ENCODE peak calls at places on chromosomes 5 and 9, in eight cellular contexts. O is amniotic stem cell; K is stimulated activated CD4-positive, alpha-beta T cell treated with anti-CD3 and anti-CD28 coated beads, Interleukin-1b, Interleukin-23, amount 100 ng/mL, for 48 hours; J is CD4-positive, alpha-beta T cell; M is heart right ventricle; I is body of pancreas; F is stimulated activated CD8-positive, alpha-beta memory T cell treated with anti-CD3 and anti-CD28 coated beads, Interleukin-7, amount 100 ng/mL, for 24 hours; X is RWPE2. A is an unnamed sample.

GRCh38 chr5:170388818-170389217 is 349 bp downstream of the KCNMB1 start:
- DNase-seq in K (no peak), I (no peak), F (no peak), O (no peak), X (no peak), J (no peak), M (no peak), A (no peak)

GRCh38 chr5:69531010-69531785 is 28.8 kb upstream of the GTF2H2C start:
- DNase-seq in M (no peak), I (peak; percentile 28), K (no peak), X (no peak), F (no peak), O (no peak), J (no peak), A (no peak)

GRCh38 chr9:13027834-13028233 is 251.7 kb downstream of the MPDZ start:
- DNase-seq in X (no peak), F (no peak), K (no peak), I (no peak), O (no peak), M (no peak), J (no peak), A (no peak)

GRCh38 chr9:98024702-98025101 is 31.8 kb upstream of the NANS start:
- DNase-seq in I (no peak), K (no peak), M (no peak), J (no peak), F (no peak), X (no peak), O (no peak), A (no peak)

GRCh38 chr9:128969491-128969890 is 22.0 kb downstream of the NUP188 start:
- DNase-seq in J (no peak), K (no peak), X (no peak), O (no peak), F (no peak), M (no peak), I (no peak), A (no peak)

GRCh38 chr5:57441557-57441956 is 41.1 kb downstream of the ACTBL2 start:
- DNase-seq in K (no peak), X (peak; percentile 71), J (no peak), I (no peak), F (no peak), O (peak; percentile 81), M (no peak), A (no peak)

GRCh38 chr9:128143409-128144238 is 5.6 kb upstream of the LCN2 start:
- DNase-seq in M (no peak), I (no peak), X (no peak), K (no peak), F (no peak), O (no peak), J (no peak), A (no peak)

GRCh38 chr5:93337138-93337537 is 243.9 kb downstream of the NR2F1-AS1 start:
- DNase-seq in I (no peak), K (no peak), J (no peak), M (no peak), F (no peak), X (no peak), O (no peak), A (no peak)

GRCh38 chr9:124831642-124832364 is 21.5 kb upstream of the WDR38 start:
- DNase-seq in X (no peak), J (no peak), O (no peak), F (no peak), I (peak; percentile 81), M (peak; percentile 82), K (no peak), A (no peak)

GRCh38 chr5:65086234-65086886 is 317.6 kb downstream of the CWC27 start:
- DNase-seq in F (no peak), I (no peak), K (no peak), J (no peak), X (no peak), M (no peak), O (no peak), A (no peak)

GRCh38 chr5:953535-954449 is 54.8 kb upstream of the NKD2 start:
- DNase-seq in O (no peak), X (peak; percentile 57), J (no peak), M (no peak), F (no peak), K (no peak), I (no peak), A (no peak)

GRCh38 chr5:14917719-14918118 is 46.1 kb upstream of the ANKH start:
- DNase-seq in I (no peak), J (no peak), K (no peak), O (no peak), X (no peak), F (no peak), M (no peak), A (no peak)

GRCh38 chr5:148912714-148913398 is 86.4 kb downstream of the ADRB2 start:
- DNase-seq in M (no peak), F (no peak), X (peak; percentile 99), I (no peak), K (no peak), J (no peak), O (peak; percentile 93), A (peak; percentile 53)

GRCh38 chr9:18379073-18379811 is 94.7 kb upstream of the ADAMTSL1 start:
- DNase-seq in I (no peak), O (peak; percentile 62), J (no peak), K (no peak), X (no peak), F (no peak), M (no peak), A (no peak)

GRCh38 chr9:24118170-24118569 is 292.1 kb upstream of the ELAVL2 start:
- DNase-seq in J (no peak), M (no peak), K (no peak), F (no peak), O (no peak), X (no peak), I (no peak), A (no peak)

GRCh38 chr9:129182625-129183494 is 4.8 kb upstream of the IER5L start:
- DNase-seq in M (peak; percentile 33), F (no peak), J (no peak), K (no peak), X (no peak), O (no peak), I (no peak), A (peak; percentile 85)

GRCh38 chr9:12956261-12956660 is 181.4 kb downstream of the LURAP1L start:
- DNase-seq in O (no peak), I (no peak), J (no peak), X (no peak), F (no peak), M (no peak), K (no peak), A (no peak)

GRCh38 chr9:134349941-134350340 is 23.7 kb downstream of the RXRA start:
- DNase-seq in J (no peak), F (no peak), M (no peak), I (no peak), O (no peak), K (no peak), X (no peak), A (no peak)

GRCh38 chr5:652773-653350 is 40.3 kb downstream of the TPPP start:
- DNase-seq in F (no peak), I (no peak), K (no peak), X (no peak), M (no peak), J (no peak), O (no peak), A (peak; percentile 35)

GRCh38 chr9:91273853-91274552 is 87.7 kb downstream of the AUH start:
- DNase-seq in F (no peak), J (no peak), X (no peak), O (no peak), I (no peak), M (no peak), K (no peak), A (no peak)

GRCh38 chr9:738209-738915 is 103.1 kb upstream of the DMRT1 start:
- DNase-seq in F (no peak), O (peak; percentile 79), K (no peak), J (no peak), I (no peak), X (no peak), M (peak; percentile 76), A (no peak)

GRCh38 chr9:88143179-88143578 is 4.9 kb upstream of the SPATA31C2 start:
- DNase-seq in X (no peak), I (no peak), F (no peak), M (no peak), O (no peak), K (no peak), J (no peak), A (no peak)

GRCh38 chr5:138305797-138306196 is 25.8 kb downstream of the CDC25C start:
- DNase-seq in X (no peak), J (no peak), O (no peak), M (peak; percentile 67), I (peak; percentile 60), K (no peak), F (no peak), A (no peak)

GRCh38 chr5:39648539-39649200 is 223.9 kb upstream of the DAB2 start:
- DNase-seq in F (no peak), K (no peak), M (no peak), I (peak; percentile 65), J (no peak), X (no peak), O (no peak), A (no peak)

GRCh38 chr5:122091942-122092600 is 14.0 kb upstream of the LOX start:
- DNase-seq in K (no peak), O (no peak), J (no peak), X (no peak), I (no peak), M (no peak), F (no peak), A (no peak)

GRCh38 chr5:56515011-56515410 is 281.9 kb upstream of the ANKRD55 start:
- DNase-seq in J (no peak), M (no peak), X (no peak), O (no peak), K (no peak), I (no peak), F (no peak), A (no peak)

GRCh38 chr5:87845734-87846133 is 422.9 kb downstream of the TMEM161B start:
- DNase-seq in I (no peak), M (no peak), F (no peak), O (no peak), J (no peak), K (no peak), X (no peak), A (no peak)

GRCh38 chr5:179370490-179371122 is 25.3 kb upstream of the ADAMTS2 start:
- DNase-seq in F (no peak), I (no peak), O (no peak), M (no peak), X (peak; percentile 51), K (no peak), J (no peak), A (no peak)

GRCh38 chr5:10607666-10608442 is 44.0 kb downstream of the ANKRD33B start:
- DNase-seq in J (no peak), X (no peak), K (no peak), I (no peak), M (peak; percentile 65), F (no peak), O (no peak), A (no peak)

GRCh38 chr9:88897081-88897480 is 94.2 kb upstream of the S1PR3 start:
- DNase-seq in F (no peak), K (no peak), J (no peak), I (no peak), X (no peak), M (no peak), O (no peak), A (no peak)

GRCh38 chr9:104780796-104781395 is 17.0 kb downstream of the NIPSNAP3B start:
- DNase-seq in I (no peak), M (no peak), J (no peak), K (no peak), F (no peak), O (no peak), X (no peak), A (no peak)

GRCh38 chr5:1138445-1139207 is 26.8 kb upstream of the SLC12A7 start:
- DNase-seq in M (no peak), J (no peak), X (no peak), K (no peak), F (no peak), O (no peak), I (no peak), A (no peak)

GRCh38 chr9:68560131-68560844 is 19.6 kb upstream of the TMEM252 start:
- DNase-seq in O (no peak), M (peak; percentile 42), I (peak; percentile 34), X (no peak), K (peak; percentile 65), J (peak; percentile 15), F (peak; percentile 9), A (peak; percentile 54)

GRCh38 chr9:75200892-75201470 is 112.7 kb downstream of the OSTF1 start:
- DNase-seq in M (no peak), K (no peak), X (no peak), O (no peak), F (no peak), I (no peak), J (no peak), A (no peak)